ENCODE peak calls at places on chromosomes 2 and 18, in six cellular contexts. One of them, this sample, is unnamed.

GRCh38 chr18:70075906-70076305 is 128.2 kb upstream of the CD226 start:
- DNase-seq in H9: no peak
- DNase-seq in stimulated activated CD8-positive, alpha-beta memory T cell treated with anti-CD3 and anti-CD28 coated beads, Interleukin-12 subunit alpha, Interleukin-12 subunit beta, amount 100 ng/mL, for 1 hour: no peak
- DNase-seq in EH: no peak
- DNase-seq in left lung: no peak
- DNase-seq in AML-193: no peak
- DNase-seq in this sample: no peak

GRCh38 chr2:111702119-111702808 is 181.7 kb downstream of the ANAPC1 start:
- DNase-seq in stimulated activated CD8-positive, alpha-beta memory T cell treated with anti-CD3 and anti-CD28 coated beads, Interleukin-12 subunit alpha, Interleukin-12 subunit beta, amount 100 ng/mL, for 1 hour: peak
- DNase-seq in EH: peak
- DNase-seq in left lung: no peak
- DNase-seq in H9: peak
- DNase-seq in AML-193: peak
- DNase-seq in this sample: peak

GRCh38 chr2:100383306-100383705 is 34.2 kb downstream of the CHST10 start:
- DNase-seq in EH: no peak
- DNase-seq in AML-193: no peak
- DNase-seq in left lung: no peak
- DNase-seq in stimulated activated CD8-positive, alpha-beta memory T cell treated with anti-CD3 and anti-CD28 coated beads, Interleukin-12 subunit alpha, Interleukin-12 subunit beta, amount 100 ng/mL, for 1 hour: no peak
- DNase-seq in H9: no peak
- DNase-seq in this sample: no peak

GRCh38 chr18:76433788-76434187 is 61.3 kb downstream of the ZNF516 start:
- DNase-seq in H9: no peak
- DNase-seq in AML-193: no peak
- DNase-seq in left lung: peak
- DNase-seq in stimulated activated CD8-positive, alpha-beta memory T cell treated with anti-CD3 and anti-CD28 coated beads, Interleukin-12 subunit alpha, Interleukin-12 subunit beta, amount 100 ng/mL, for 1 hour: no peak
- DNase-seq in EH: no peak
- DNase-seq in this sample: no peak

GRCh38 chr2:42622943-42623676 is 54.7 kb downstream of the MTA3 start:
- DNase-seq in stimulated activated CD8-positive, alpha-beta memory T cell treated with anti-CD3 and anti-CD28 coated beads, Interleukin-12 subunit alpha, Interleukin-12 subunit beta, amount 100 ng/mL, for 1 hour: no peak
- DNase-seq in AML-193: no peak
- DNase-seq in H9: peak
- DNase-seq in left lung: no peak
- DNase-seq in EH: no peak
- DNase-seq in this sample: no peak

GRCh38 chr18:31204833-31205232 is 42.2 kb upstream of the DSC1 start:
- DNase-seq in H9: no peak
- DNase-seq in stimulated activated CD8-positive, alpha-beta memory T cell treated with anti-CD3 and anti-CD28 coated beads, Interleukin-12 subunit alpha, Interleukin-12 subunit beta, amount 100 ng/mL, for 1 hour: no peak
- DNase-seq in left lung: no peak
- DNase-seq in AML-193: no peak
- DNase-seq in EH: no peak
- DNase-seq in this sample: no peak

GRCh38 chr2:85785027-85785822 is 31.4 kb downstream of the ATOH8 start:
- DNase-seq in AML-193: no peak
- DNase-seq in EH: peak
- DNase-seq in left lung: no peak
- DNase-seq in H9: no peak
- DNase-seq in stimulated activated CD8-positive, alpha-beta memory T cell treated with anti-CD3 and anti-CD28 coated beads, Interleukin-12 subunit alpha, Interleukin-12 subunit beta, amount 100 ng/mL, for 1 hour: no peak
- DNase-seq in this sample: peak

GRCh38 chr18:24321071-24321470 is 76.6 kb downstream of the OSBPL1A start:
- DNase-seq in stimulated activated CD8-positive, alpha-beta memory T cell treated with anti-CD3 and anti-CD28 coated beads, Interleukin-12 subunit alpha, Interleukin-12 subunit beta, amount 100 ng/mL, for 1 hour: no peak
- DNase-seq in EH: peak
- DNase-seq in AML-193: no peak
- DNase-seq in H9: no peak
- DNase-seq in left lung: no peak
- DNase-seq in this sample: no peak

GRCh38 chr2:109440507-109441156 is 173.1 kb downstream of the SEPTIN10 start:
- DNase-seq in H9: no peak
- DNase-seq in left lung: no peak
- DNase-seq in EH: no peak
- DNase-seq in stimulated activated CD8-positive, alpha-beta memory T cell treated with anti-CD3 and anti-CD28 coated beads, Interleukin-12 subunit alpha, Interleukin-12 subunit beta, amount 100 ng/mL, for 1 hour: no peak
- DNase-seq in AML-193: no peak
- DNase-seq in this sample: no peak

GRCh38 chr2:190678444-190679162 is 29.7 kb downstream of the NAB1 start:
- DNase-seq in H9: no peak
- DNase-seq in left lung: no peak
- DNase-seq in stimulated activated CD8-positive, alpha-beta memory T cell treated with anti-CD3 and anti-CD28 coated beads, Interleukin-12 subunit alpha, Interleukin-12 subunit beta, amount 100 ng/mL, for 1 hour: no peak
- DNase-seq in EH: peak
- DNase-seq in AML-193: no peak
- DNase-seq in this sample: no peak

GRCh38 chr18:42289526-42289925 is 334.5 kb downstream of the PIK3C3 start:
- DNase-seq in EH: no peak
- DNase-seq in left lung: no peak
- DNase-seq in AML-193: no peak
- DNase-seq in stimulated activated CD8-positive, alpha-beta memory T cell treated with anti-CD3 and anti-CD28 coated beads, Interleukin-12 subunit alpha, Interleukin-12 subunit beta, amount 100 ng/mL, for 1 hour: no peak
- DNase-seq in H9: no peak
- DNase-seq in this sample: no peak

GRCh38 chr2:201234167-201235139 is 25.9 kb upstream of the CASP8 start:
- DNase-seq in stimulated activated CD8-positive, alpha-beta memory T cell treated with anti-CD3 and anti-CD28 coated beads, Interleukin-12 subunit alpha, Interleukin-12 subunit beta, amount 100 ng/mL, for 1 hour: no peak
- DNase-seq in EH: peak
- DNase-seq in H9: no peak
- DNase-seq in AML-193: no peak
- DNase-seq in left lung: no peak
- DNase-seq in this sample: no peak

GRCh38 chr2:151206446-151206968 is 55.2 kb downstream of the RBM43 start:
- DNase-seq in AML-193: no peak
- DNase-seq in stimulated activated CD8-positive, alpha-beta memory T cell treated with anti-CD3 and anti-CD28 coated beads, Interleukin-12 subunit alpha, Interleukin-12 subunit beta, amount 100 ng/mL, for 1 hour: no peak
- DNase-seq in left lung: no peak
- DNase-seq in EH: no peak
- DNase-seq in H9: no peak
- DNase-seq in this sample: no peak